ENCODE peak calls at places on chromosomes 11 and 22, in seven cellular contexts. One of them, this sample, is unnamed.

GRCh38 chr22:29030016-29030617 is 31.5 kb downstream of the C22orf31 start:
- DNase-seq in right lobe of liver: no peak
- DNase-seq in BJ: no peak
- DNase-seq in mesothelial cell of epicardium: no peak
- DNase-seq in adrenal gland: no peak
- DNase-seq in lower lobe of right lung: no peak
- DNase-seq in GM20000: no peak
- DNase-seq in this sample: no peak

GRCh38 chr11:126415669-126416420 is 60.4 kb downstream of the ST3GAL4 start:
- DNase-seq in right lobe of liver: no peak
- DNase-seq in BJ: no peak
- DNase-seq in mesothelial cell of epicardium: no peak
- DNase-seq in adrenal gland: peak; percentile 64
- DNase-seq in lower lobe of right lung: peak; percentile 61
- DNase-seq in GM20000: no peak
- DNase-seq in this sample: no peak

GRCh38 chr22:48075604-48076400 is 1313.4 kb downstream of the TBC1D22A start:
- DNase-seq in right lobe of liver: no peak
- DNase-seq in BJ: no peak
- DNase-seq in mesothelial cell of epicardium: no peak
- DNase-seq in adrenal gland: no peak
- DNase-seq in lower lobe of right lung: no peak
- DNase-seq in GM20000: no peak
- DNase-seq in this sample: no peak

GRCh38 chr22:20981787-20982562 is at the start of gene LZTR1:
- DNase-seq in right lobe of liver: peak; percentile 91
- DNase-seq in BJ: peak; percentile 39
- DNase-seq in mesothelial cell of epicardium: peak; percentile 79
- DNase-seq in adrenal gland: peak; percentile 72
- DNase-seq in lower lobe of right lung: peak; percentile 90
- DNase-seq in GM20000: peak; percentile 94
- DNase-seq in this sample: peak; percentile 93

GRCh38 chr22:37894939-37895670 is 11.0 kb upstream of the MICALL1 start:
- DNase-seq in right lobe of liver: no peak
- DNase-seq in BJ: no peak
- DNase-seq in mesothelial cell of epicardium: no peak
- DNase-seq in adrenal gland: no peak
- DNase-seq in lower lobe of right lung: no peak
- DNase-seq in GM20000: no peak
- DNase-seq in this sample: peak; percentile 5

GRCh38 chr11:20162340-20162739 is 2.1 kb upstream of the DBX1 start:
- DNase-seq in right lobe of liver: no peak
- DNase-seq in BJ: no peak
- DNase-seq in mesothelial cell of epicardium: no peak
- DNase-seq in adrenal gland: no peak
- DNase-seq in lower lobe of right lung: no peak
- DNase-seq in GM20000: no peak
- DNase-seq in this sample: peak; percentile 16

GRCh38 chr22:49046546-49047305 is 780.9 kb downstream of the BRD1 start:
- DNase-seq in right lobe of liver: peak; percentile 50
- DNase-seq in BJ: no peak
- DNase-seq in mesothelial cell of epicardium: peak; percentile 65
- DNase-seq in adrenal gland: peak; percentile 16
- DNase-seq in lower lobe of right lung: no peak
- DNase-seq in GM20000: peak; percentile 60
- DNase-seq in this sample: peak; percentile 70

GRCh38 chr11:64916040-64916847 is 765 bp downstream of the ATG2A start:
- DNase-seq in right lobe of liver: peak; percentile 78
- DNase-seq in BJ: no peak
- DNase-seq in mesothelial cell of epicardium: no peak
- DNase-seq in adrenal gland: peak; percentile 57
- DNase-seq in lower lobe of right lung: no peak
- DNase-seq in GM20000: peak; percentile 68
- DNase-seq in this sample: peak; percentile 73

GRCh38 chr22:47625013-47625385 is 862.5 kb downstream of the TBC1D22A start:
- DNase-seq in right lobe of liver: no peak
- DNase-seq in BJ: no peak
- DNase-seq in mesothelial cell of epicardium: no peak
- DNase-seq in adrenal gland: no peak
- DNase-seq in lower lobe of right lung: no peak
- DNase-seq in GM20000: no peak
- DNase-seq in this sample: no peak

GRCh38 chr22:46563381-46564083 is 26.1 kb upstream of the CELSR1 start:
- DNase-seq in right lobe of liver: peak; percentile 85
- DNase-seq in BJ: no peak
- DNase-seq in mesothelial cell of epicardium: peak; percentile 79
- DNase-seq in adrenal gland: peak; percentile 76
- DNase-seq in lower lobe of right lung: peak; percentile 86
- DNase-seq in GM20000: peak; percentile 81
- DNase-seq in this sample: peak; percentile 82

GRCh38 chr22:49975543-49976389 is 15.2 kb downstream of the PIM3 start:
- DNase-seq in right lobe of liver: peak; percentile 24
- DNase-seq in BJ: no peak
- DNase-seq in mesothelial cell of epicardium: no peak
- DNase-seq in adrenal gland: peak; percentile 11
- DNase-seq in lower lobe of right lung: peak; percentile 45
- DNase-seq in GM20000: peak; percentile 75
- DNase-seq in this sample: peak; percentile 50

GRCh38 chr22:22576244-22576988 is 17.4 kb upstream of the PRAME start:
- DNase-seq in right lobe of liver: peak; percentile 59
- DNase-seq in BJ: no peak
- DNase-seq in mesothelial cell of epicardium: peak; percentile 73
- DNase-seq in adrenal gland: peak; percentile 62
- DNase-seq in lower lobe of right lung: no peak
- DNase-seq in GM20000: peak; percentile 61
- DNase-seq in this sample: peak; percentile 31

GRCh38 chr11:75955443-75955842 is 140.4 kb downstream of the UVRAG start:
- DNase-seq in right lobe of liver: no peak
- DNase-seq in BJ: no peak
- DNase-seq in mesothelial cell of epicardium: no peak
- DNase-seq in adrenal gland: no peak
- DNase-seq in lower lobe of right lung: no peak
- DNase-seq in GM20000: no peak
- DNase-seq in this sample: no peak

GRCh38 chr11:69444381-69445130 is 36.9 kb upstream of the LINC01488 start:
- DNase-seq in right lobe of liver: no peak
- DNase-seq in BJ: peak; percentile 89
- DNase-seq in mesothelial cell of epicardium: peak; percentile 70
- DNase-seq in adrenal gland: peak; percentile 60
- DNase-seq in lower lobe of right lung: peak; percentile 89
- DNase-seq in GM20000: no peak
- DNase-seq in this sample: no peak

GRCh38 chr22:45676024-45676423 is 4.4 kb downstream of the ATXN10 start:
- DNase-seq in right lobe of liver: no peak
- DNase-seq in BJ: no peak
- DNase-seq in mesothelial cell of epicardium: no peak
- DNase-seq in adrenal gland: no peak
- DNase-seq in lower lobe of right lung: no peak
- DNase-seq in GM20000: no peak
- DNase-seq in this sample: no peak

GRCh38 chr11:7167976-7168740 is 79.4 kb downstream of the RBMXL2 start:
- DNase-seq in right lobe of liver: no peak
- DNase-seq in BJ: no peak
- DNase-seq in mesothelial cell of epicardium: no peak
- DNase-seq in adrenal gland: no peak
- DNase-seq in lower lobe of right lung: no peak
- DNase-seq in GM20000: no peak
- DNase-seq in this sample: no peak
- TF ChIP-seq CTCF in right lobe of liver: no peak
- TF ChIP-seq CTCF in BJ: no peak
- TF ChIP-seq CTCF in mesothelial cell of epicardium: no peak
- TF ChIP-seq CTCF in adrenal gland: no peak
- TF ChIP-seq CTCF in lower lobe of right lung: no peak
- TF ChIP-seq CTCF in GM20000: no peak
- TF ChIP-seq CTCF in this sample: no peak

DNA sequence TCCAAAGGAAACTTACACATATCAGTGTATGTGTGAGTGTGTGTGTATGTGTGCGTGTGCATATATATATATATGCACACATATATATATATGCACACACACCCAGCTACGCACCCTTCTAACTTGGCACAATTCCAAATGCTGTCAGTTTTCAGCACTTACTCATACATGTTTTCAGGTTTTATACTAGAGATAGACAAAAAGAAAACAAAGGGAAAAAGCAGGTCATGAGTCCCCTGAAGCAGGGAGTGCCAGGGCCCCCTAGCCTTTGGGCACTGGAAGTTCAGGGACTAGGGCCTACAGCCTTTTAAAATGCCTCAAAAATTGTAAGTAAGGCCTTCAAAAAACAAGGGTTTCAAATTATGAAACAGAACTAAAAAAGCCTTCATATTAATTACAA is 265.4 kb downstream of the CADM1 start:
- DNase-seq in right lobe of liver: no peak
- DNase-seq in BJ: no peak
- DNase-seq in mesothelial cell of epicardium: no peak
- DNase-seq in adrenal gland: no peak
- DNase-seq in lower lobe of right lung: no peak
- DNase-seq in GM20000: no peak
- DNase-seq in this sample: no peak
- TF ChIP-seq CTCF in right lobe of liver: no peak
- TF ChIP-seq CTCF in BJ: peak; percentile 6
- TF ChIP-seq CTCF in mesothelial cell of epicardium: no peak
- TF ChIP-seq CTCF in adrenal gland: no peak
- TF ChIP-seq CTCF in lower lobe of right lung: no peak
- TF ChIP-seq CTCF in GM20000: no peak
- TF ChIP-seq CTCF in this sample: no peak

GRCh38 chr11:62033191-62034044 is 66.0 kb upstream of the FTH1 start:
- DNase-seq in right lobe of liver: no peak
- DNase-seq in BJ: no peak
- DNase-seq in mesothelial cell of epicardium: no peak
- DNase-seq in adrenal gland: no peak
- DNase-seq in lower lobe of right lung: no peak
- DNase-seq in GM20000: no peak
- DNase-seq in this sample: no peak
- TF ChIP-seq CTCF in right lobe of liver: no peak
- TF ChIP-seq CTCF in BJ: no peak
- TF ChIP-seq CTCF in mesothelial cell of epicardium: no peak
- TF ChIP-seq CTCF in adrenal gland: no peak
- TF ChIP-seq CTCF in lower lobe of right lung: no peak
- TF ChIP-seq CTCF in GM20000: no peak
- TF ChIP-seq CTCF in this sample: no peak

DNA sequence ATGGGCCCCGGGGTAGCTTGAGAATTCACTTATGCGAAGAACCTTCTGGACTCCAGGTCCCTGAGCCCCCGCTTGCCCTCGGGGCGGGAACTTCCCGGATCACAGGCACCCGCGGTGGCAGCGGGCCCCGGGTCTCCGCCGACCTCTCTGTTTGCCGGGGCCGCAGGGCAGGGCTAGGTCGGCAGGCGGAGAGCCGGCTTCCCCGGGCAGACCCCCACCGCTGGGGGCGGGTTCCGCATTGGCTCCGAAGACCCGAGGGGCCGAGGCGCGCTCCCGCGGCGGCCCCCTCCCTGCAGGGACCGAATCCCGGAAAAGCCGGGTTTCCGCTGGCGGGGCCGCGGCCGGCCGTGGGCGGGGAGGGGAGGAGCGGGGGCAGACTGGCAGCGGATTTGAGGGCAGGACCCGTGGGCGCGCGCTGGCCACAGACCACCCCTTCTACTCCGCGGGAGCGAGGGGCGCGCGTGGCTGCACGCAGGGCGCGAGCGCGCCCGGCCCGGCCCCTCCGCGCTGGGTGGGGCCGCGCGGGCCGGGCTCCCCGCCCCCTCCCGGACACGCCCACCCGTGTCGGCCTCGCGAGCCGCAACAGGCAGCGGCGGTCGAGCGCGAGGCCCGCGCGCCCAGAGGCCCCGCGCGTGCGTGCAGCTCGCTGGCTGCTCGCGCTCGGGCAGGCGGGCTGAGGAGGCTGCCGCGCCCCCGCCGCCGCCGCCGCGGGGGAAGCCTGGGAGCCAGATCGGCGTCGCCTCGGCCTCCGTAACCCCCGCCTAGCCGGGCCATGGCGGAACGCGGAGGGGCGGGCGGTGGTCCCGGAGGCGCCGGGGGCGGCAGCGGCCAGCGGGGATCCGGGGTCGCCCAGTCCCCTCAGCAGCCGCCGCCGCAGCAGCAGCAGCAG is at the start of gene PACS1:
- DNase-seq in right lobe of liver: peak; percentile 90
- DNase-seq in BJ: peak; percentile 26
- DNase-seq in mesothelial cell of epicardium: peak; percentile 71
- DNase-seq in adrenal gland: peak; percentile 85
- DNase-seq in lower lobe of right lung: peak; percentile 88
- DNase-seq in GM20000: peak; percentile 96
- DNase-seq in this sample: peak; percentile 95
- TF ChIP-seq CTCF in right lobe of liver: no peak
- TF ChIP-seq CTCF in BJ: no peak
- TF ChIP-seq CTCF in mesothelial cell of epicardium: no peak
- TF ChIP-seq CTCF in adrenal gland: no peak
- TF ChIP-seq CTCF in lower lobe of right lung: no peak
- TF ChIP-seq CTCF in GM20000: no peak
- TF ChIP-seq CTCF in this sample: no peak

This sample was measured in GM13977.